ENCODE peak calls at places on chromosomes 16 and 17, in eight cellular contexts. L, V, F, K, T, U, N and P are unnamed samples.

GRCh38 chr16:2231016-2231931 is 5.0 kb upstream of the DNASE1L2 start:
- DNase-seq in U (no peak), T (no peak), N (no peak), K (no peak), V (no peak), F (no peak), L (no peak), P (no peak)

GRCh38 chr17:39927928-39928867 is 666 bp downstream of the LRRC3C start:
- DNase-seq in L (peak), U (no peak), N (peak), K (no peak), V (no peak), T (peak), F (peak), P (peak)

GRCh38 chr17:59791603-59792457 is 84.4 kb downstream of the VMP1 start:
- DNase-seq in L (no peak), K (no peak), U (no peak), V (no peak), F (no peak), N (no peak), T (no peak), P (no peak)

GRCh38 chr17:66629762-66630161 is 205.2 kb upstream of the CACNG5 start:
- DNase-seq in K (no peak), U (no peak), N (no peak), F (no peak), V (no peak), T (no peak), L (no peak), P (no peak)

GRCh38 chr17:65638221-65638940 is 76.9 kb upstream of the AXIN2 start:
- DNase-seq in T (peak), U (no peak), L (no peak), N (no peak), F (no peak), K (no peak), V (no peak), P (no peak)

GRCh38 chr16:3274490-3274889 is 8.8 kb upstream of the ZNF263 start:
- DNase-seq in U (peak), N (no peak), T (no peak), K (no peak), L (no peak), V (no peak), F (no peak), P (no peak)

GRCh38 chr17:4162775-4163498 is 19.9 kb downstream of the CYB5D2 start:
- DNase-seq in T (no peak), K (no peak), L (no peak), V (no peak), U (peak), F (no peak), N (no peak), P (no peak)

GRCh38 chr16:80158766-80159165 is 382.0 kb upstream of the DYNLRB2 start:
- DNase-seq in K (no peak), V (no peak), N (no peak), U (no peak), F (no peak), T (no peak), L (no peak), P (no peak)

GRCh38 chr17:66152756-66153155 is 39.2 kb downstream of the CEP112 start:
- DNase-seq in F (no peak), U (no peak), V (no peak), L (no peak), T (no peak), K (no peak), N (no peak), P (no peak)

GRCh38 chr16:68778551-68779231 is 41.6 kb downstream of the CDH1 start:
- DNase-seq in V (no peak), T (peak), L (no peak), F (peak), N (no peak), K (no peak), U (no peak), P (no peak)

GRCh38 chr16:85444879-85445778 is 168.0 kb upstream of the GSE1 start:
- DNase-seq in T (peak), U (no peak), K (no peak), L (no peak), V (no peak), N (no peak), F (peak), P (no peak)

GRCh38 chr16:8962393-8963009 is 1.2 kb downstream of the USP7 start:
- DNase-seq in T (peak), L (no peak), U (peak), K (no peak), F (no peak), N (no peak), V (no peak), P (peak)
- TF ChIP-seq POLR2A in T (no peak), L (no peak), U (no peak), K (no peak), F (no peak), N (no peak), V (no peak), P (no peak)

GRCh38 chr16:30446203-30446595 is 525 bp upstream of the SEPHS2 start:
- DNase-seq in U (no peak), V (no peak), L (no peak), K (no peak), F (no peak), T (no peak), N (no peak), P (no peak)

GRCh38 chr16:30449116-30449435 is 3.4 kb upstream of the SEPHS2 start:
- DNase-seq in L (no peak), V (no peak), F (no peak), U (no peak), N (no peak), T (no peak), K (no peak), P (no peak)

GRCh38 chr16:30445149-30445407 is 596 bp downstream of the SEPHS2 start:
- DNase-seq in U (no peak), N (no peak), L (no peak), V (no peak), T (no peak), F (no peak), K (no peak), P (no peak)

GRCh38 chr16:30445408-30446202 is at the start of gene SEPHS2:
- DNase-seq in K (peak), L (peak), F (peak), N (peak), T (peak), U (peak), V (peak), P (peak)

DNA sequence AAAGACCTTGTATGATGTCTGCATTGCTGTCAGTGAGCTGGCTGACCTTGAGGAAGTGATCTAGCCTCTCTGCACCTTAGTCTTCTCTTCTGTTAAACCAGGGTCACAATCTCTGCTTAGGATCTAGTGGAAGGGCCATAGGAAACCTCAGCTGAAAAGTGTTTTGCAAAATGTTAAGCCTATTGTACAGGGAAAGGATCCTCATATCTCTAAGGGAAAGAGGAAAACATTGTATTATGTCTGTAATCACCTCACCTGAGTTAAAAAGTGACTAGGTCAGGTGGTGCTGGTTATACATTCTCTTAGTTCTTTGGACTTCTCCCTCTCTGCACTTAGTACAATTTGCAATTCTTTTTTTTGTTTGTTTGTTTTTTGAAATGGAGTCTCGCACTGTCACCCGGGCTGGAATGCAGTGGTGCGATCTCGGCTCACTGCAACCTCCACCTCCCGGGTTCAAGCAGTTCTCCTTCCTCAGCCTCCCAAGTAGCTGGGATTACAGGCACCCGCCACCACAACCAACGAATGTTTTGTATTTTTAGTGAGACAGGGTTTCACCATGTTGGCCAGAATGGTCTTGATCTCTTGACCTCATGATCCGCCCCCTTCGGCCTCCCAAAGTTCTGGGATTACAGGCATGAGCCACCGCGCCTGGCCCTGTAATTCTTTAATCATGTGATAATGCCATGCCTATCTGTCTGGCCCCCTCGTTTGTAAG is 2.0 kb upstream of the SEPHS2 start:
- DNase-seq in T (no peak), U (no peak), F (no peak), N (no peak), V (no peak), L (no peak), K (no peak), P (no peak)
- TF ChIP-seq POLR2A in T (no peak), U (no peak), F (no peak), N (no peak), V (no peak), L (no peak), K (no peak), P (no peak)

DNA sequence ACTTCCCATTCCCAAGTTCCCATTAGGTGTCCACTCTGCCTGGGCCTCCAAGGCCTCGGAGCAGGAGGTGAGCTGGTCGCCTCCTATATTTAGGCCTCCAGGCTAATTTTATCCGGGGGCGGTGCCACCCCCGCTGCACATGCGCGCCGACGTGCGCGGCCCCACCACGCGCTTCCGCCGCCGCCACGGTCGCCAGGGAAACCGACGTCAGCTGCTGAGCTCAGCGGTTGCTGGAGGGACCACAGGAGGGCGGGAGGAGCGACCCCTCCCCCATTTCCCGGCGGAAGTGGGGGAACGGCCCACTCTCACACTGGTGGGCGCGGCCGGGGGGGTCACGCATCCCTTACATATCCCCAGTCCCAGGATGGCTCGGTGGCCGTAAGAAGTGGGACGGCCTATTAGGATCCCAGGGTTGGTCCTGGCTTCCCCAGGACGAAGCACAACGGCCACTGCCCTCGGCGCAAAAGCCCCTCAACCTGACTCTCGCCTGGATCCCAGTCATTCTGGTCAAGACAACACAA is 1.0 kb downstream of the PER1 start:
- DNase-seq in N (peak), U (peak), F (peak), L (peak), T (peak), V (peak), K (peak), P (peak)
- TF ChIP-seq POLR2A in N (peak), U (no peak), F (peak), L (no peak), T (no peak), V (no peak), K (peak), P (peak)

GRCh38 chr17:76451480-76451879 is 1.5 kb downstream of the UBE2O start:
- DNase-seq in V (no peak), L (no peak), U (no peak), F (no peak), T (no peak), N (no peak), K (no peak), P (no peak)

GRCh38 chr17:76453431-76453743 is 435 bp upstream of the UBE2O start:
- DNase-seq in V (no peak), N (no peak), K (no peak), T (no peak), U (no peak), F (no peak), L (no peak), P (no peak)

GRCh38 chr17:76449126-76449525 is 3.8 kb downstream of the UBE2O start:
- DNase-seq in T (no peak), U (no peak), V (no peak), N (no peak), K (no peak), F (no peak), L (no peak), P (no peak)

GRCh38 chr17:76452102-76452645 is 778 bp downstream of the UBE2O start:
- DNase-seq in U (no peak), F (no peak), L (no peak), V (no peak), N (no peak), T (peak), K (no peak), P (peak)

DNA sequence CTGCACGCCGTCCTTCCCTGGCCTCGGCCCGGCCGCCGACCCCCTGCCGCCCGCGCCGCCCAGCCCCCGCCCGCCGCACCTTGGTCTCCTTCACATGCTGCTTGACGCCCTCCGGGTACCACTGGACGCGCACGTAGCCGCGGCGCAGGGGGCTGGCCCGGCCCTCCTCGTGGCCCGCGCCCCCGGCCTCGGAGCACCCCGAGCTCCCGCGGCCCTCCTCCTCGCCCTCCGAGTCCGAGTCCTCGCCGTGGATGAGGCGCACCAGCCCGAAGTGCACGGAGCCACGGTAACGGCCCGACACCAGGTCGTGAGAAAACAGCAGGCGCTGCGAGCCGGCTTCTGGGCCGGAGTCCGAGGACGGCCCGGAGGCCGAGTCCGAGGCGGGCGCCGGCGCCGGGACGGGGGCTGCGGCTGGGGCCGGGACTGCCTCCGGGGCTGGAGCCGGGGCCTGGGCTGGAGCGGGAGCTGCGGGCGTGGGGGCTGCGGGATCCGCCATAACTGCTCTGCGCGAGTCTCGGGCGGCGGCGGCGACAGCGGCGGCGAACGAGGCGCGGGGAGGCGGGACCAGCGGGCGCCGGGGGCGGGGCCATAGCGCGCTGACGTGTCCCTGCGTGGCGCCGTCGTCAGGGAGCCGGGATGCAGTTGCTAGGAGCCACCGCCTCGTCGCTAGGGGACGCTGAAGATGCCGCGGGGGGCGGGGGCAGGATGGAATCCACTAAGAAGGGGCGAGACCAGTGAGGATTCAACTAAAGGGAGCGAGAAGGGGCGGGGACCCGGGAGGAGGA is at the start of gene UBE2O:
- DNase-seq in T (peak), L (peak), K (peak), N (peak), F (peak), V (peak), U (peak), P (peak)
- TF ChIP-seq POLR2A in T (no peak), L (no peak), K (no peak), N (peak), F (peak), V (no peak), U (peak), P (no peak)

DNA sequence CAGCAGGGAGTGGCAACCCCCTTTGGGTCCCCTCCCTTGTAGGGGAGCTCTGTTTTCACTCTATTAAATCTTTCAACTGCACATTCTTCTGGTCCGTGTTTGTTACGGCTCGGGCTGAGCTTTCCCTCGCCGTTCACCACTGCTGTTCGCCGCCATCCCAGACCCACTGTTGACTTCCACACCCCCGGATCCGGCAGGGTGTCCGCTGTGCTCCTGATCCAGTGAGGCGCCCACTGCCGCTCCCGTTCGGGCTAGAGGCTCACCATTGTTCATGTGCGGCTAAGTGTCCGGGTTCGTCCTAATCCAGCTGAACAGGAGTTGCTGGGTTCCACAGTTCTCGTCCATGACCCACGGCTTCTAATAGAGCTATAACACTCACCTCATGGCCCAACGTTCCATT is 408.1 kb downstream of the KCNJ2 start:
- DNase-seq in U (no peak), L (no peak), K (no peak), T (no peak), F (no peak), V (no peak), N (no peak), P (peak)
- TF ChIP-seq POLR2A in U (no peak), L (no peak), K (no peak), T (no peak), F (no peak), V (no peak), N (no peak), P (no peak)

GRCh38 chr17:82729479-82730260 is 5.7 kb upstream of the FN3K start:
- DNase-seq in F (no peak), U (no peak), T (no peak), V (no peak), K (no peak), N (no peak), L (no peak), P (no peak)

GRCh38 chr17:82737981-82738877 is 2.8 kb downstream of the FN3K start:
- DNase-seq in V (no peak), F (no peak), K (no peak), T (peak), L (no peak), U (no peak), N (peak), P (peak)

GRCh38 chr17:82732118-82732743 is 3.2 kb upstream of the FN3K start:
- DNase-seq in K (no peak), U (no peak), L (no peak), T (no peak), F (no peak), N (no peak), V (no peak), P (no peak)

GRCh38 chr17:82736511-82737185 is 1.2 kb downstream of the FN3K start:
- DNase-seq in F (no peak), T (no peak), L (no peak), K (no peak), U (no peak), V (no peak), N (no peak), P (peak)

DNA sequence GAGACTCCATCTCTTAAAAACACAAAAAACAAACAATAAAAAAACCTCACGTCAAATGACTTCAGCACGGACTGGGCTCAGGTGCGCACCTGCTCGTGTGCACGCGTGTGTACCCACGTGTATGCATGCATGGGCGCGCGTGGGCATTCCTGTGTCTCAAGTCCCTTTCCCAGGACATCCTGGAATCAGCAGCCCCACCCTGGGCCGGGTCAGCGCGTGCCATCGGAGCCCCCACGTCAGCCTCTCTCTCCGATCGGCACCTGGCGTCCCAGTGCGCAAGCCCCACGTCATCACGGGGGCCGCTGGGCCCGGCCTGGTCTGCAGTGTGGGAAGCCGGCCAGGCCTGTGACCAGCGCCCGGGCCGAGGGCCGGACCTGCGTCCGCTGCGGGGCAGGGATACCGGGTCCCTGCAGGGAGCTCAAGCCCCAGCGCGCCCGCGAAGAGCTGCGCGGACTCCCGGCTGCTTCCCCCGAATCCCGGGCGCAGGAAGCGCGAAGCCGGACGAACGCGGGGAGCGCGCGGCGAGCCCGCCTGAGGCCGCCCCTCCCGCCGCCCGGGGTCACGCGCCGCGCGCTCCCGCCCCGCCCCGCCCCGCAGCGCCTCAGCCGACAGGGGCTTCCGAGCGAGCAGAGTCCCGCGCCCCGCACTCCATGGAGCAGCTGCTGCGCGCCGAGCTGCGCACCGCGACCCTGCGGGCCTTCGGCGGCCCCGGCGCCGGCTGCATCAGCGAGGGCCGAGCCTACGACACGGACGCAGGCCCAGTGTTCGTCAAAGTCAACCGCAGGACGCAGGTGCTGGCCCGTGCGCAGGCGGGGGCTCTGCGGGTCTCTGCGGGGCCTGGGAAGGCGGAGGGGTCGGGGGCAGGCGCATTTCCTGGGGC is at the start of gene FN3K:
- DNase-seq in T (peak), U (no peak), N (peak), K (no peak), V (peak), F (peak), L (no peak), P (peak)
- TF ChIP-seq POLR2A in T (no peak), U (no peak), N (peak), K (no peak), V (no peak), F (peak), L (no peak), P (no peak)

GRCh38 chr16:23486480-23486879 is 23.8 kb downstream of the GGA2 start:
- DNase-seq in V (no peak), F (no peak), N (no peak), K (no peak), L (no peak), T (no peak), U (no peak), P (no peak)
- TF ChIP-seq POLR2A in V (no peak), F (no peak), N (no peak), K (no peak), L (no peak), T (no peak), U (no peak), P (no peak)

GRCh38 chr16:89727406-89728120 is 6.2 kb downstream of the ZNF276 start:
- DNase-seq in L (no peak), U (no peak), K (no peak), T (no peak), V (no peak), F (no peak), N (no peak), P (no peak)
- TF ChIP-seq POLR2A in L (no peak), U (no peak), K (no peak), T (no peak), V (no peak), F (no peak), N (no peak), P (no peak)